ENCODE peak calls at places on chromosomes 12 and 14, in five cellular contexts. S, O, L, W and I are unnamed samples.

GRCh38 chr12:29317556-29318363 is 63.2 kb downstream of the ERGIC2 start:
- DNase-seq in S (peak; percentile 62), O (peak; percentile 52), L (peak; percentile 11), W (no peak), I (peak; percentile 54)

GRCh38 chr12:29212682-29213397 is 63.8 kb downstream of the FAR2 start:
- DNase-seq in S (no peak), O (no peak), L (no peak), W (no peak), I (no peak)

GRCh38 chr12:107310621-107311020 is 217.3 kb upstream of the CRY1 start:
- DNase-seq in S (no peak), O (no peak), L (no peak), W (no peak), I (no peak)

GRCh38 chr14:53979141-53979673 is 22.6 kb upstream of the BMP4 start:
- DNase-seq in S (peak; percentile 91), O (no peak), L (no peak), W (no peak), I (no peak)

GRCh38 chr12:68832504-68832867 is 24.5 kb downstream of the MDM2 start:
- DNase-seq in S (no peak), O (no peak), L (no peak), W (no peak), I (no peak)

GRCh38 chr14:22003471-22003870 is 329.9 kb upstream of the OR4E1 start:
- DNase-seq in S (no peak), O (no peak), L (no peak), W (no peak), I (no peak)

GRCh38 chr12:75820848-75821578 is 210.6 kb downstream of the PHLDA1 start:
- DNase-seq in S (no peak), O (no peak), L (no peak), W (no peak), I (no peak)

GRCh38 chr14:44589180-44589579 is 82.1 kb upstream of the FSCB start:
- DNase-seq in S (no peak), O (no peak), L (no peak), W (no peak), I (no peak)

GRCh38 chr14:91310620-91311283 is 66.2 kb upstream of the GPR68 start:
- DNase-seq in S (no peak), O (no peak), L (no peak), W (no peak), I (no peak)

GRCh38 chr12:1071182-1071581 is 80.2 kb downstream of the ERC1 start:
- DNase-seq in S (no peak), O (no peak), L (no peak), W (no peak), I (no peak)

GRCh38 chr14:61586539-61587396 is 108.5 kb upstream of the HIF1A start:
- DNase-seq in S (no peak), O (no peak), L (no peak), W (peak; percentile 13), I (no peak)

GRCh38 chr14:103118663-103119404 is 4.4 kb upstream of the TNFAIP2 start:
- DNase-seq in S (no peak), O (no peak), L (peak; percentile 61), W (no peak), I (no peak)

GRCh38 chr12:126233625-126234024 is 1168.4 kb downstream of the AACS start:
- DNase-seq in S (no peak), O (no peak), L (no peak), W (no peak), I (no peak)

GRCh38 chr14:88326352-88327103 is 3.5 kb upstream of the KCNK10 start:
- DNase-seq in S (no peak), O (no peak), L (no peak), W (peak; percentile 68), I (no peak)

GRCh38 chr14:61864329-61864898 is 102.2 kb downstream of the SNAPC1 start:
- DNase-seq in S (no peak), O (no peak), L (no peak), W (no peak), I (no peak)

GRCh38 chr12:53862206-53862605 is 76.4 kb upstream of the HOXC13 start:
- DNase-seq in S (no peak), O (no peak), L (no peak), W (no peak), I (no peak)

GRCh38 chr12:96244826-96245225 is 50.7 kb downstream of the ELK3 start:
- DNase-seq in S (no peak), O (no peak), L (no peak), W (no peak), I (no peak)

GRCh38 chr12:131642101-131642540 is 68.8 kb upstream of the SFSWAP start:
- DNase-seq in S (peak; percentile 9), O (peak; percentile 15), L (peak; percentile 93), W (no peak), I (peak; percentile 24)

GRCh38 chr14:72416892-72417291 is 477.0 kb downstream of the DPF3 start:
- DNase-seq in S (peak; percentile 7), O (peak; percentile 12), L (no peak), W (no peak), I (peak; percentile 34)

GRCh38 chr12:75323663-75324062 is 6.5 kb downstream of the CAPS2 start:
- DNase-seq in S (no peak), O (no peak), L (no peak), W (no peak), I (no peak)

GRCh38 chr12:14554281-14555008 is 13.2 kb downstream of the PLBD1 start:
- DNase-seq in S (no peak), O (no peak), L (no peak), W (no peak), I (peak; percentile 13)

GRCh38 chr12:52819021-52819420 is 5.1 kb upstream of the KRT4 start:
- DNase-seq in S (no peak), O (no peak), L (no peak), W (no peak), I (no peak)

GRCh38 chr14:101372494-101372813 is 188.8 kb upstream of the DIO3 start:
- DNase-seq in S (no peak), O (no peak), L (no peak), W (no peak), I (no peak)

GRCh38 chr14:37864861-37865718 is 269.7 kb downstream of the TTC6 start:
- DNase-seq in S (peak; percentile 100), O (no peak), L (no peak), W (no peak), I (no peak)

GRCh38 chr12:69007166-69007857 is 74.3 kb upstream of the CPM start:
- DNase-seq in S (no peak), O (no peak), L (no peak), W (no peak), I (no peak)

GRCh38 chr14:70905316-70905715 is 1.9 kb upstream of the PCNX1 start:
- DNase-seq in S (no peak), O (no peak), L (no peak), W (no peak), I (no peak)

GRCh38 chr12:29726321-29726692 is 57.4 kb downstream of the TMTC1 start:
- DNase-seq in S (no peak), O (no peak), L (no peak), W (no peak), I (no peak)

GRCh38 chr12:26250801-26251200 is 55.4 kb downstream of the SSPN start:
- DNase-seq in S (no peak), O (no peak), L (no peak), W (no peak), I (no peak)

GRCh38 chr12:119204137-119204536 is 25.4 kb downstream of the HSPB8 start:
- DNase-seq in S (no peak), O (no peak), L (no peak), W (no peak), I (no peak)

DNA sequence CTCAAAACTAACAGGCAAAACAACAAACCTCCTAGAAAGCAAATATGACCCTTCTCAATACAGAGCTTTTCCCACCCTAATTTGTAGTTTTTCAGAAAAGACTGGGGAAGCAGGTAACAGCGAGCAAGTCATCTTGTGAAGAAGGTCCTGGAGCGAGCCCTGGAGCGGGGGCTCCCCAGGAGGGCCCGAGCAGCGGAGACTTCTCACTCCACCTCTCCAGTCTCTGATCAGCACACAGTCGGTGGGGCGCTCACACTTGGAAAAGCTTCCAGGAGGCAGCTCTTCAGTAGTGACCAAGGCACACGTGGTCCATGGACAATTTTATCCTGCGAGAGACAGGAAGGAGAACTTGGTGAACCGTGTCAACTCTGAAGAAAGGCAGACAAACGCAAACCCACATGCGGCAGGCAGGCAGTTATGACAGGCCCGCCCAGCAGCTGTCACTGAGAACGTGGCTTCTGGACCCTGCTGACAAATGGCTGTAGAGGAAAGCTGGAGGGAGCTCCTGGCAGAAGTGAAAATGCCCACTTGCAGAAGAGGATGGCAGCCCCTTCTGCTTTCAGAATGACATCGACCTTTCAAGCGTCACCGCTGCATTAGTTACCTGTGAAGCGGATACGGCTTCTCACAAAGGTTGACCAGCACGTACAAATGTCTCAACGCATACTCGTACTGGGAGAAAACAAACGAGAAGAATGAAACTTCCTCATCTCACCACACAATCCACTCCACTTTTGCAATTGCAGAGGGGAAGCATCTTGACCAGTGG is 44.2 kb downstream of the LGMN start:
- DNase-seq in S (no peak), O (peak; percentile 92), L (no peak), W (no peak), I (no peak)
- H3K4me1 ChIP-seq in S (peaks cover 5% of the 10 kb centered on the region), O (peaks cover 26% of the 10 kb centered on the region), L (no peaks in the 10 kb centered on the region), W (no peaks in the 10 kb centered on the region), I (peaks cover 6% of the 10 kb centered on the region)

DNA sequence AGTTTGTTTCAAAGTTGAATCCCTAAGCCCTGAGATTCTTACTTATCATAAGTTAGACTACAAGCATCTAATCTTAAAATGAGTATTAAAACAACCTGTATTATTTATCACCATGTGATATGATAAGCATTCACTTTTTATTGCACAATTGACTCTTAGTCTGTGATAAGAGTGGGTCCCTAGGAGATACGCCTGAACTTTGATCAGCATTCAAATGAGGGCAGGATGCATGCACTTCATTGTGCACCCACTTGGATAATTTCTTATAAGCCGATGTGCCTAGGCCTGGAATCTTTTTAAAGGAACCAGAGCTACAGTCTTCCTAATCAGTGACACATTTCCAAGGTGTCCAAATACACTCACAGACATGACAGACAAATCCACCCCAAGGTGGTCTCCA is 31.4 kb upstream of the SPTLC2 start:
- DNase-seq in S (no peak), O (no peak), L (no peak), W (no peak), I (no peak)
- TF ChIP-seq ATF3 in S (no peak), O (no peak), L (no peak), W (no peak), I (no peak)

DNA sequence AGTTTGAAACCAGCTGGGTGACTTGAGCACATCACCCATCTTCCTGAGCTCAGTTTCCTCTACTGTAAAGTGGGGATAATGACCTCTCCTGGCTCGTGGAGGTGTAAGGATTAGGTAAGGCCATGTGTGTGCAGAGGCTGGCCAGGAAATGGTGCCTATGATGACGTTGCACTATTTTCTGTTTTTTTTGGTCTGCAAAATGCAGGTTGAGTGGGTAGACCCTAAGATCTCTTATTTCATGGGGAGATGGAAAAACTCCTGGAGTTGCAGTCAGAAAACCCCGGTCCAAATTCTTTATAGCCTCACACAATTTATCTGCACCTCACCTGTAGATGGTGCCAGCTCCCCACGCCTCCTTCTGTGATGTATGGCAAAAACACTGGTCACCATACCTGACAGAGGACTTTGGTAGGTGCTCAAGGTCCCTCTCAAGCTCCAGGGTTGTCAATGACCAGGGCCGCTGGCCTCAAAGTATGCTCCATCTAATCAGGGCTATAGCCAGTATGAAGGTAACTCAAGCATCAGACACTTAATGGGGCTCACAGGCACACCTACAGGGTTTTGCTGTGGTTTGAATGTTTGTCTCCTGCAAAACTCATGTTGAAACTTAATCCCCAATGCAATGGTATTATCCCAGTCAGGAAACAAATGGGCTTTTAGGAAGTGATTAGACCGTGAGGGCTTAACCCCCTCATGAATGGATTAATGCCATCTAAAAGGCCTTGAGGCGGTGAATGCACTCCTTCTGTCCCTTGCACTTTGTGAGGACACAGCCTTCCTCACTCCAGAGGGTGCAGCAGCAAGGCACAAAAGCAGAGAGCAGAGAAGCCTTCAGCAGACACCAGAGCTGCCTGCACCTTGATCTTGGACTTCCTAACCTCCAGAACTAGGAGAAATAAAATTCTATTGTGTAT is 17.6 kb downstream of the C14orf132 start:
- DNase-seq in S (peak; percentile 9), O (no peak), L (no peak), W (peak; percentile 45), I (no peak)
- TF ChIP-seq CTCF in S (peak; percentile 62), O (peak; percentile 54), L (no peak), W (peak; percentile 30), I (peak; percentile 39)

GRCh38 chr12:22032732-22033131 is 13.3 kb upstream of the CMAS start:
- DNase-seq in S (no peak), O (no peak), L (no peak), W (no peak), I (no peak)
- H3K4me1 ChIP-seq in S (peaks cover 26% of the 10 kb centered on the region), O (no peaks in the 10 kb centered on the region), L (peaks cover 3% of the 10 kb centered on the region), W (no peaks in the 10 kb centered on the region), I (no peaks in the 10 kb centered on the region)